ENCODE peak calls at places on chromosomes 12 and 14, in six cellular contexts. U is H9, M is neuronal stem cell, Y is IMR-90, O is mesenchymal stem cell, W is H1. A is an unnamed sample.

GRCh38 chr14:54775486-54776100 is 127.0 kb downstream of the GCH1 start:
- DNase-seq in M (no peak), W (no peak), U (no peak), Y (no peak), O (no peak), A (no peak)

GRCh38 chr12:46160081-46160980 is 108.5 kb downstream of the SLC38A1 start:
- DNase-seq in U (no peak), Y (peak), O (peak), M (no peak), W (no peak), A (peak)

GRCh38 chr12:93569656-93570551 is 2.6 kb upstream of the SOCS2 start:
- DNase-seq in M (peak), Y (peak), U (peak), W (peak), O (peak), A (peak)

GRCh38 chr12:1796515-1797010 is 23.8 kb upstream of the LRTM2 start:
- DNase-seq in O (no peak), M (no peak), U (peak), W (peak), Y (no peak), A (no peak)

GRCh38 chr12:106101798-106102197 is 37.0 kb downstream of the NUAK1 start:
- DNase-seq in M (no peak), O (no peak), W (no peak), Y (no peak), U (no peak), A (no peak)

GRCh38 chr12:111197545-111197944 is 171.3 kb downstream of the PHETA1 start:
- DNase-seq in M (no peak), Y (no peak), U (no peak), O (no peak), W (no peak), A (no peak)

GRCh38 chr12:480831-481230 is 21.1 kb downstream of the B4GALNT3 start:
- DNase-seq in Y (peak), M (no peak), U (peak), W (no peak), O (peak), A (no peak)

GRCh38 chr14:64702493-64703392 is 1.5 kb upstream of the PLEKHG3 start:
- DNase-seq in U (peak), O (no peak), M (no peak), Y (no peak), W (peak), A (peak)

GRCh38 chr12:48351022-48351708 is 446 bp upstream of the ZNF641 start:
- DNase-seq in M (peak), Y (peak), W (no peak), O (peak), U (peak), A (peak)

GRCh38 chr12:77625441-77625840 is 205.3 kb upstream of the NAV3 start:
- DNase-seq in O (peak), W (no peak), Y (peak), U (no peak), M (no peak), A (no peak)

GRCh38 chr12:121167232-121167820 is 34.6 kb downstream of the P2RX7 start:
- DNase-seq in M (no peak), W (no peak), O (peak), U (no peak), Y (no peak), A (peak)

GRCh38 chr14:81281317-81281716 is 60.6 kb upstream of the GTF2A1 start:
- DNase-seq in M (no peak), W (no peak), O (no peak), Y (no peak), U (no peak), A (no peak)

GRCh38 chr14:25048170-25049126 is 1.5 kb downstream of the STXBP6 start:
- DNase-seq in Y (peak), M (no peak), U (no peak), W (no peak), O (no peak), A (no peak)

GRCh38 chr14:81485372-81485771 is 48.3 kb downstream of the SEL1L start:
- DNase-seq in W (no peak), Y (no peak), O (no peak), U (no peak), M (no peak), A (no peak)

GRCh38 chr14:72480465-72481243 is 413.2 kb downstream of the DPF3 start:
- DNase-seq in M (no peak), Y (peak), W (no peak), O (no peak), U (no peak), A (no peak)

GRCh38 chr12:86663691-86664090 is 407.5 kb upstream of the MGAT4C start:
- DNase-seq in W (no peak), U (no peak), O (no peak), M (no peak), Y (no peak), A (no peak)

GRCh38 chr14:94823556-94824341 is 53.8 kb upstream of the GSC start:
- DNase-seq in Y (no peak), W (no peak), U (peak), O (no peak), M (no peak), A (no peak)

GRCh38 chr12:97267803-97268202 is 194.8 kb upstream of the RMST start:
- DNase-seq in U (no peak), O (no peak), W (no peak), Y (no peak), M (no peak), A (peak)

GRCh38 chr14:36091096-36091495 is 85.4 kb downstream of the PTCSC3 start:
- DNase-seq in U (no peak), O (peak), Y (peak), W (no peak), M (no peak), A (no peak)

GRCh38 chr12:25130741-25131188 is 64.2 kb downstream of the DNAI7 start:
- DNase-seq in U (no peak), M (peak), W (no peak), Y (peak), O (peak), A (no peak)

GRCh38 chr14:65243766-65244442 is 141.6 kb upstream of the MAX start:
- DNase-seq in M (no peak), Y (peak), O (no peak), W (no peak), U (no peak), A (no peak)

GRCh38 chr14:25034803-25035681 is 14.9 kb downstream of the STXBP6 start:
- DNase-seq in M (no peak), W (no peak), Y (no peak), O (no peak), U (no peak), A (no peak)

GRCh38 chr12:118334939-118335567 is 37.7 kb downstream of the TAOK3 start:
- DNase-seq in U (no peak), O (peak), M (no peak), Y (no peak), W (no peak), A (no peak)
- H3K9ac ChIP-seq in U (no peak), O (no peak), M (no peak), Y (no peak), W (no peak), A (no peak)

GRCh38 chr14:51733147-51733546 is 81.4 kb downstream of the FRMD6 start:
- DNase-seq in Y (no peak), M (no peak), W (no peak), O (no peak), U (no peak), A (no peak)

GRCh38 chr14:51730094-51730493 is 78.4 kb downstream of the FRMD6 start:
- DNase-seq in Y (no peak), M (no peak), W (no peak), U (no peak), O (no peak), A (no peak)

GRCh38 chr14:51732494-51733080 is 80.9 kb downstream of the FRMD6 start:
- DNase-seq in U (no peak), O (no peak), Y (no peak), W (no peak), M (no peak), A (no peak)

GRCh38 chr14:51727526-51727925 is 75.8 kb downstream of the FRMD6 start:
- DNase-seq in M (no peak), W (no peak), O (no peak), Y (peak), U (no peak), A (no peak)

GRCh38 chr14:51730674-51731073 is 79.0 kb downstream of the FRMD6 start:
- DNase-seq in M (no peak), U (no peak), O (no peak), Y (peak), W (no peak), A (no peak)
- H4K91ac ChIP-seq in M (no peak), U (no peak), O (no peak), Y (no peak), W (no peak), A (no peak)

GRCh38 chr14:91910201-91910600 is 37.3 kb downstream of the FBLN5 start:
- DNase-seq in Y (no peak), U (no peak), O (no peak), W (no peak), M (no peak), A (no peak)

GRCh38 chr14:91912035-91912434 is 35.5 kb downstream of the FBLN5 start:
- DNase-seq in M (no peak), Y (no peak), W (no peak), U (no peak), O (no peak), A (no peak)

GRCh38 chr14:91906374-91906773 is 39.0 kb upstream of the TC2N start:
- DNase-seq in U (no peak), O (no peak), W (no peak), Y (no peak), M (no peak), A (no peak)

GRCh38 chr14:91911474-91912032 is 35.9 kb downstream of the FBLN5 start:
- DNase-seq in M (peak), Y (peak), O (peak), W (no peak), U (peak), A (peak)
- H3K27ac ChIP-seq in M (no peak), Y (no peak), O (no peak), W (no peak), U (no peak), A (no peak)

DNA sequence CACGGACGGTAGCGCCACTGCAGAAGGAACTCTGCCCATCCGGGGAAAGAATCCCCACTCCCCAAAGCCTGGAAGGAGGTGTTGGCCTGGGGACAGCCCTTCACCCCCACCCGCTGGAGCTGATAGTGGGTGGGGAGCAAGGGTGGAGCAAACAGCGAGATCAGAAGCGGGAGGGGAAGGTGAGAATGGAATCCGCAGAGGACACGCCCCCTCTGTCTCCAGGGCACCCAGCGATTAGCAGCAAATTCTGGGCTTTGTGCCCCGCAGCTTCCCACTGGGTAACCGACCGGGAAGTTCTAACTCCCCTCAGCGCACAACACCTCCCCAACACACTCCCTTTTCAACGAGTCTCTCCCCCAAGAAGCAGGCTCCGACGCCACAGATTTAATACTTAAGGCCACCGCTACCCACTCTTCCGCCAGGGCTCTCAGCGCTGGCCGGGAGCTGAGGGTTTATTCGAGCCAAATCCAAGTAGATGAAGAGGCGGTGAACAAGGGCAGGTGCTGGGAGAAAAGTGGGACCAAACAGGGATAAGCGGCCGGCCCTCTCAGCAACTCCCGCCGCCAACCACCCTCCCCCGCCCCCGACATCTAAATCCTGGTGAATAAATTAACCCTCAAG is 1.3 kb downstream of the SLC25A29 start:
- DNase-seq in M (no peak), O (peak), U (peak), W (peak), Y (peak), A (peak)
- H3K9ac ChIP-seq in M (peak), O (peak), U (peak), W (no peak), Y (peak), A (no peak)

GRCh38 chr12:70646850-70647249 is 9.6 kb upstream of the PTPRB start:
- DNase-seq in O (no peak), Y (peak), W (no peak), M (no peak), U (no peak), A (peak)

GRCh38 chr12:70648831-70649230 is 11.6 kb upstream of the PTPRB start:
- DNase-seq in O (no peak), U (no peak), W (no peak), M (no peak), Y (peak), A (no peak)

GRCh38 chr12:70644836-70645235 is 7.6 kb upstream of the PTPRB start:
- DNase-seq in W (no peak), Y (no peak), U (no peak), O (no peak), M (no peak), A (no peak)

GRCh38 chr12:70645494-70646317 is 8.5 kb upstream of the PTPRB start:
- DNase-seq in O (peak), U (peak), W (no peak), M (no peak), Y (peak), A (peak)

DNA sequence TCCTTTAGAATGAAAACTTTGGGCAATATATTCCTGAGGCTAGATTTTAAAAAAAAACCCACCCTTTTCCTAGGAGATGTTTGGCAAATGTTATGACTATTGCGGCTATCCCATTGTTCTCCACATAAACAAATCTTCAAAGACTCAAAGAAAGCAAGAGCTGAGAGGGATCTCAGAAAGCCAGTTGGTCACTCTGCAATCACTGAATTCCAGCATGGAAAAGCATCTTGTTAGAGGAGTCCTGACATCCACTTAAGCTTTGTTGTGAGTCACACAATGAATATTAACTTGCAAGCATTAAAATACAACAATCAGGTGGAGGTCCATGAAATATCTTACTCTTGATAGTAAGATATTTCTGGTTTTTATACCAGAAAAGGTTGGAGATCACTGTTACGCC is 11.0 kb upstream of the PTPRB start:
- DNase-seq in O (no peak), M (no peak), Y (peak), U (no peak), W (no peak), A (no peak)
- H4K91ac ChIP-seq in O (no peak), M (no peak), Y (peak), U (no peak), W (no peak), A (no peak)

A was measured in trophoblast cell.